ENCODE peak calls at places on chromosomes 12 and 14, in five cellular contexts. One of them, this sample, is unnamed. For H3K4me1, the result is how much of the 10 kb centered on the place peaks cover.

GRCh38 chr12:65415826-65416225 is 137.3 kb downstream of the MSRB3 start:
- DNase-seq in cardiac muscle cell: no peak
- DNase-seq in lung: no peak
- DNase-seq in heart left ventricle: no peak
- DNase-seq in CD8-positive, alpha-beta T cell: no peak
- DNase-seq in this sample: peak

GRCh38 chr12:94418517-94418916 is 41.1 kb downstream of the CEP83 start:
- DNase-seq in cardiac muscle cell: peak
- DNase-seq in heart left ventricle: no peak
- DNase-seq in CD8-positive, alpha-beta T cell: no peak
- DNase-seq in lung: no peak
- DNase-seq in this sample: no peak

GRCh38 chr14:81323621-81324400 is 76.3 kb downstream of the STON2 start:
- DNase-seq in CD8-positive, alpha-beta T cell: no peak
- DNase-seq in lung: peak
- DNase-seq in heart left ventricle: no peak
- DNase-seq in cardiac muscle cell: no peak
- DNase-seq in this sample: no peak

GRCh38 chr14:29235991-29236390 is 469.4 kb downstream of the FOXG1 start:
- DNase-seq in cardiac muscle cell: peak
- DNase-seq in lung: no peak
- DNase-seq in heart left ventricle: no peak
- DNase-seq in CD8-positive, alpha-beta T cell: no peak
- DNase-seq in this sample: peak

GRCh38 chr14:90732142-90732541 is 84.1 kb downstream of the TTC7B start:
- DNase-seq in lung: no peak
- DNase-seq in heart left ventricle: no peak
- DNase-seq in cardiac muscle cell: no peak
- DNase-seq in CD8-positive, alpha-beta T cell: no peak
- DNase-seq in this sample: no peak

GRCh38 chr12:109998241-109998903 is 858 bp upstream of the ANKRD13A start:
- DNase-seq in lung: no peak
- DNase-seq in heart left ventricle: no peak
- DNase-seq in CD8-positive, alpha-beta T cell: no peak
- DNase-seq in cardiac muscle cell: no peak
- DNase-seq in this sample: peak

GRCh38 chr14:77457115-77457521 is 283 bp downstream of the VIPAS39 start:
- DNase-seq in lung: no peak
- DNase-seq in heart left ventricle: no peak
- DNase-seq in CD8-positive, alpha-beta T cell: no peak
- DNase-seq in cardiac muscle cell: no peak
- DNase-seq in this sample: peak

GRCh38 chr14:20456971-20457370 is 1.9 kb downstream of the APEX1 start:
- DNase-seq in cardiac muscle cell: no peak
- DNase-seq in heart left ventricle: no peak
- DNase-seq in lung: no peak
- DNase-seq in CD8-positive, alpha-beta T cell: no peak
- DNase-seq in this sample: no peak

GRCh38 chr12:132489078-132489601 is 811 bp upstream of the FBRSL1 start:
- DNase-seq in heart left ventricle: peak
- DNase-seq in cardiac muscle cell: no peak
- DNase-seq in lung: no peak
- DNase-seq in CD8-positive, alpha-beta T cell: peak
- DNase-seq in this sample: peak

GRCh38 chr12:15701212-15701611 is 88.0 kb downstream of the EPS8 start:
- DNase-seq in cardiac muscle cell: peak
- DNase-seq in CD8-positive, alpha-beta T cell: no peak
- DNase-seq in lung: no peak
- DNase-seq in heart left ventricle: no peak
- DNase-seq in this sample: peak

GRCh38 chr12:47817272-47818006 is 2.3 kb downstream of the HDAC7 start:
- DNase-seq in lung: no peak
- DNase-seq in heart left ventricle: no peak
- DNase-seq in CD8-positive, alpha-beta T cell: no peak
- DNase-seq in cardiac muscle cell: no peak
- DNase-seq in this sample: peak

GRCh38 chr12:107775093-107775721 is 703 bp downstream of the ASCL4 start:
- DNase-seq in cardiac muscle cell: no peak
- DNase-seq in CD8-positive, alpha-beta T cell: no peak
- DNase-seq in heart left ventricle: peak
- DNase-seq in lung: no peak
- DNase-seq in this sample: peak

GRCh38 chr14:80213602-80214001 is 2.3 kb upstream of the DIO2 start:
- DNase-seq in CD8-positive, alpha-beta T cell: no peak
- DNase-seq in heart left ventricle: peak
- DNase-seq in lung: no peak
- DNase-seq in cardiac muscle cell: peak
- DNase-seq in this sample: peak

GRCh38 chr14:75803768-75804167 is 142.7 kb downstream of the TTLL5 start:
- DNase-seq in lung: no peak
- DNase-seq in heart left ventricle: no peak
- DNase-seq in CD8-positive, alpha-beta T cell: no peak
- DNase-seq in cardiac muscle cell: peak
- DNase-seq in this sample: no peak

GRCh38 chr12:117874842-117875434 is 93.9 kb downstream of the KSR2 start:
- DNase-seq in lung: peak
- DNase-seq in CD8-positive, alpha-beta T cell: peak
- DNase-seq in heart left ventricle: peak
- DNase-seq in cardiac muscle cell: peak
- DNase-seq in this sample: peak

GRCh38 chr12:4118601-4119156 is 154.9 kb upstream of the CCND2 start:
- DNase-seq in lung: peak
- DNase-seq in cardiac muscle cell: no peak
- DNase-seq in CD8-positive, alpha-beta T cell: no peak
- DNase-seq in heart left ventricle: no peak
- DNase-seq in this sample: no peak

GRCh38 chr14:105857223-105857815 is 330.9 kb downstream of the TMEM121 start:
- DNase-seq in cardiac muscle cell: no peak
- DNase-seq in lung: no peak
- DNase-seq in CD8-positive, alpha-beta T cell: peak
- DNase-seq in heart left ventricle: no peak
- DNase-seq in this sample: no peak

GRCh38 chr14:98208074-98208675 is 1063.8 kb downstream of the BCL11B start:
- DNase-seq in lung: no peak
- DNase-seq in heart left ventricle: no peak
- DNase-seq in cardiac muscle cell: no peak
- DNase-seq in CD8-positive, alpha-beta T cell: no peak
- DNase-seq in this sample: no peak

GRCh38 chr12:30110970-30111586 is 327.3 kb upstream of the TMTC1 start:
- DNase-seq in CD8-positive, alpha-beta T cell: no peak
- DNase-seq in lung: no peak
- DNase-seq in cardiac muscle cell: peak
- DNase-seq in heart left ventricle: no peak
- DNase-seq in this sample: peak

GRCh38 chr12:91210144-91210543 is 27.5 kb upstream of the DCN start:
- DNase-seq in lung: no peak
- DNase-seq in heart left ventricle: no peak
- DNase-seq in CD8-positive, alpha-beta T cell: no peak
- DNase-seq in cardiac muscle cell: no peak
- DNase-seq in this sample: no peak

GRCh38 chr12:40138526-40138925 is 32.6 kb upstream of the SLC2A13 start:
- DNase-seq in lung: no peak
- DNase-seq in heart left ventricle: no peak
- DNase-seq in CD8-positive, alpha-beta T cell: no peak
- DNase-seq in cardiac muscle cell: no peak
- DNase-seq in this sample: no peak

GRCh38 chr14:21071225-21072041 is 1.3 kb downstream of the ARHGEF40 start:
- DNase-seq in lung: peak
- DNase-seq in heart left ventricle: peak
- DNase-seq in CD8-positive, alpha-beta T cell: peak
- DNase-seq in cardiac muscle cell: peak
- DNase-seq in this sample: peak

GRCh38 chr14:76931629-76932402 is 96.7 kb downstream of the IRF2BPL start:
- DNase-seq in lung: no peak
- DNase-seq in CD8-positive, alpha-beta T cell: no peak
- DNase-seq in heart left ventricle: no peak
- DNase-seq in cardiac muscle cell: no peak
- DNase-seq in this sample: no peak

GRCh38 chr14:52031781-52032180 is 37.1 kb downstream of the NID2 start:
- DNase-seq in lung: no peak
- DNase-seq in CD8-positive, alpha-beta T cell: no peak
- DNase-seq in cardiac muscle cell: peak
- DNase-seq in heart left ventricle: peak
- DNase-seq in this sample: peak

GRCh38 chr12:14216405-14217294 is 148.8 kb upstream of the ATF7IP start:
- DNase-seq in cardiac muscle cell: peak
- DNase-seq in CD8-positive, alpha-beta T cell: no peak
- DNase-seq in heart left ventricle: no peak
- DNase-seq in lung: no peak
- DNase-seq in this sample: peak

GRCh38 chr14:34012978-34013713 is 62.3 kb upstream of the EGLN3 start:
- DNase-seq in lung: no peak
- DNase-seq in CD8-positive, alpha-beta T cell: no peak
- DNase-seq in heart left ventricle: no peak
- DNase-seq in cardiac muscle cell: no peak
- DNase-seq in this sample: no peak

GRCh38 chr14:96285667-96286066 is 29.7 kb downstream of the BDKRB1 start:
- DNase-seq in heart left ventricle: no peak
- DNase-seq in cardiac muscle cell: peak
- DNase-seq in CD8-positive, alpha-beta T cell: no peak
- DNase-seq in lung: no peak
- DNase-seq in this sample: no peak

GRCh38 chr12:41407240-41407799 is 219.2 kb downstream of the PDZRN4 start:
- DNase-seq in lung: no peak
- DNase-seq in heart left ventricle: no peak
- DNase-seq in CD8-positive, alpha-beta T cell: no peak
- DNase-seq in cardiac muscle cell: no peak
- DNase-seq in this sample: no peak

GRCh38 chr12:64691793-64692583 is 67.2 kb downstream of the GNS start:
- DNase-seq in CD8-positive, alpha-beta T cell: no peak
- DNase-seq in heart left ventricle: no peak
- DNase-seq in cardiac muscle cell: no peak
- DNase-seq in lung: no peak
- DNase-seq in this sample: no peak

GRCh38 chr14:73245401-73246325 is 8.4 kb downstream of the PAPLN start:
- DNase-seq in heart left ventricle: peak
- DNase-seq in cardiac muscle cell: peak
- DNase-seq in lung: peak
- DNase-seq in CD8-positive, alpha-beta T cell: peak
- DNase-seq in this sample: no peak

GRCh38 chr12:23884909-23885308 is 64.6 kb downstream of the SOX5 start:
- DNase-seq in lung: no peak
- DNase-seq in cardiac muscle cell: no peak
- DNase-seq in CD8-positive, alpha-beta T cell: no peak
- DNase-seq in heart left ventricle: no peak
- DNase-seq in this sample: no peak

GRCh38 chr12:78181544-78182162 is 351.0 kb downstream of the NAV3 start:
- DNase-seq in CD8-positive, alpha-beta T cell: no peak
- DNase-seq in heart left ventricle: no peak
- DNase-seq in cardiac muscle cell: peak
- DNase-seq in lung: no peak
- DNase-seq in this sample: peak

GRCh38 chr14:93319958-93320357 is 12.9 kb downstream of the BTBD7 start:
- DNase-seq in cardiac muscle cell: no peak
- DNase-seq in CD8-positive, alpha-beta T cell: no peak
- DNase-seq in heart left ventricle: no peak
- DNase-seq in lung: no peak
- DNase-seq in this sample: no peak
- H3K4me1 ChIP-seq in cardiac muscle cell: under half
- H3K4me1 ChIP-seq in CD8-positive, alpha-beta T cell: under half
- H3K4me1 ChIP-seq in heart left ventricle: under half
- H3K4me1 ChIP-seq in lung: under half
- H3K4me1 ChIP-seq in this sample: half or more

GRCh38 chr12:58262796-58263195 is 321.4 kb downstream of the ATP23 start:
- DNase-seq in heart left ventricle: no peak
- DNase-seq in cardiac muscle cell: no peak
- DNase-seq in CD8-positive, alpha-beta T cell: no peak
- DNase-seq in lung: no peak
- DNase-seq in this sample: no peak
- H3K4me1 ChIP-seq in heart left ventricle: under half
- H3K4me1 ChIP-seq in cardiac muscle cell: under half
- H3K4me1 ChIP-seq in CD8-positive, alpha-beta T cell: under half
- H3K4me1 ChIP-seq in lung: under half
- H3K4me1 ChIP-seq in this sample: under half

GRCh38 chr14:74756326-74756725 is 6.8 kb upstream of the YLPM1 start:
- DNase-seq in heart left ventricle: no peak
- DNase-seq in CD8-positive, alpha-beta T cell: no peak
- DNase-seq in cardiac muscle cell: no peak
- DNase-seq in lung: no peak
- DNase-seq in this sample: no peak

GRCh38 chr14:74754899-74755298 is 8.2 kb upstream of the YLPM1 start:
- DNase-seq in lung: no peak
- DNase-seq in heart left ventricle: no peak
- DNase-seq in CD8-positive, alpha-beta T cell: no peak
- DNase-seq in cardiac muscle cell: no peak
- DNase-seq in this sample: no peak

GRCh38 chr14:74754157-74754556 is 9.0 kb upstream of the YLPM1 start:
- DNase-seq in cardiac muscle cell: no peak
- DNase-seq in lung: no peak
- DNase-seq in CD8-positive, alpha-beta T cell: no peak
- DNase-seq in heart left ventricle: no peak
- DNase-seq in this sample: no peak
- H3K4me1 ChIP-seq in cardiac muscle cell: under half
- H3K4me1 ChIP-seq in lung: under half
- H3K4me1 ChIP-seq in CD8-positive, alpha-beta T cell: under half
- H3K4me1 ChIP-seq in heart left ventricle: under half
- H3K4me1 ChIP-seq in this sample: under half

GRCh38 chr14:22602853-22603252 is 4.8 kb downstream of the ABHD4 start:
- DNase-seq in CD8-positive, alpha-beta T cell: no peak
- DNase-seq in heart left ventricle: no peak
- DNase-seq in lung: no peak
- DNase-seq in cardiac muscle cell: no peak
- DNase-seq in this sample: peak
- H3K4me1 ChIP-seq in CD8-positive, alpha-beta T cell: under half
- H3K4me1 ChIP-seq in heart left ventricle: under half
- H3K4me1 ChIP-seq in lung: under half
- H3K4me1 ChIP-seq in cardiac muscle cell: under half
- H3K4me1 ChIP-seq in this sample: under half

DNA sequence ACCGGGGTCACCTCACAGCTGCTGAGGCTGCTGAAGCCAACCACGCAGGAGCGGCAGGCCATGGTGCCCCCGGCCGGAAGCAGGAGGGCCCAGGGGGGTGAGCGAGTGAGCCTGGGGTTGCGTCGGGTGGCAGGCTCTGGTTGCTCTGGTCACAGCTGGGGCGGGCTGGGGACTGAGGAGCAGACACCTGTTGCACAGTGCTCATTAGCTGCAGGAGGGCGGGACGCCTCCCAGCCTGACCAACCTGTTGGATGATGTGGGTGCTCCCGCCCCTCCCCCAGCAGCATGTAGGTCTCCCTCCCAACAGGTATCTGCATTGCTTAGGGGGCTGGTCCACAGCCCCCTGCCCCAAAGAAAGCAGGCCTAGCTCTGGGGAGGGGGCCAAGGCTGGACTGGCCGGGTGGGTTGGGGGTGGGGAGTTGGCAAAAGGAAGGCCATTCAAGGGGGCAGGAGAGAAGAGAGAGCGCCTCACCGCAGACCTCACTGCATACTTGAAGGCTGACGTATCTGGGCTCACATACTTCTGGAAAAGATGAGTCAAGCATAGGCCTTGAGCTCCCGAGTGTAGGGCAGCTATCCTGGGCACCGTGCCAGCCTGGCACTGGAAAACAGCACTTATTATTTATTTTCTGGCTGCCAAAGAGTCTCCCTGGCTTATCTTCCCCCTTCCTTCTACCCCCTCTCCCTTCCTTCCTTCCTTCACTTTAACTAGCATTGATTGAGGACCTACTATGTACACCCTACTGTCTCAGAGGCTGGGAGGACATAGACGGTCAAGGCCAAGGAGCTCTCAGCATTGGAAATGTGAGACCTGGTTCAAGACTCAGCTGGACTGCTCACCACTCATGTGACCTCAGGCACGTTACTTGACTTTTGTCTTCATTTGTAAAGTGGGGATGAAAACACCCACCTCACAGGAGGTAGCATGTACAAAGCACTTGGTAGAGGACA is at the start of gene KRT80:
- DNase-seq in lung: peak
- DNase-seq in cardiac muscle cell: peak
- DNase-seq in heart left ventricle: peak
- DNase-seq in CD8-positive, alpha-beta T cell: no peak
- DNase-seq in this sample: peak
- H3K4me1 ChIP-seq in lung: under half
- H3K4me1 ChIP-seq in cardiac muscle cell: under half
- H3K4me1 ChIP-seq in heart left ventricle: under half
- H3K4me1 ChIP-seq in CD8-positive, alpha-beta T cell: under half
- H3K4me1 ChIP-seq in this sample: half or more